ENCODE peak calls at places on chromosomes 6 and 20, in six cellular contexts. One of them, this sample, is unnamed.

GRCh38 chr6:156869986-156870398 is 92.8 kb downstream of the ARID1B start:
- DNase-seq in AG09309: no peak
- DNase-seq in left ventricle myocardium inferior: no peak
- DNase-seq in HFFc6: no peak
- DNase-seq in RWPE1: no peak
- DNase-seq in glutamatergic neuron: no peak
- DNase-seq in this sample: no peak

GRCh38 chr6:144211160-144211559 is 60.8 kb downstream of the STX11 start:
- DNase-seq in HFFc6: peak; percentile 39
- DNase-seq in glutamatergic neuron: no peak
- DNase-seq in left ventricle myocardium inferior: no peak
- DNase-seq in RWPE1: no peak
- DNase-seq in AG09309: no peak
- DNase-seq in this sample: no peak

GRCh38 chr6:131694832-131695426 is 6.3 kb downstream of the OR2A4 start:
- DNase-seq in AG09309: peak; percentile 34
- DNase-seq in glutamatergic neuron: peak; percentile 57
- DNase-seq in RWPE1: peak; percentile 73
- DNase-seq in HFFc6: peak; percentile 61
- DNase-seq in left ventricle myocardium inferior: peak; percentile 20
- DNase-seq in this sample: peak; percentile 62

GRCh38 chr6:158039571-158040050 is 57.9 kb downstream of the SYNJ2 start:
- DNase-seq in left ventricle myocardium inferior: peak; percentile 29
- DNase-seq in RWPE1: no peak
- DNase-seq in glutamatergic neuron: no peak
- DNase-seq in AG09309: no peak
- DNase-seq in HFFc6: no peak
- DNase-seq in this sample: no peak

GRCh38 chr20:35192071-35192872 is 20.4 kb downstream of the PROCR start:
- DNase-seq in glutamatergic neuron: no peak
- DNase-seq in left ventricle myocardium inferior: no peak
- DNase-seq in HFFc6: no peak
- DNase-seq in AG09309: no peak
- DNase-seq in RWPE1: no peak
- DNase-seq in this sample: no peak

GRCh38 chr6:39088331-39088730 is 26.7 kb downstream of the SAYSD1 start:
- DNase-seq in left ventricle myocardium inferior: peak; percentile 36
- DNase-seq in AG09309: peak; percentile 17
- DNase-seq in HFFc6: peak; percentile 57
- DNase-seq in RWPE1: no peak
- DNase-seq in glutamatergic neuron: no peak
- DNase-seq in this sample: no peak

GRCh38 chr6:166258854-166259276 is 49.3 kb downstream of the PRR18 start:
- DNase-seq in AG09309: no peak
- DNase-seq in HFFc6: no peak
- DNase-seq in RWPE1: no peak
- DNase-seq in glutamatergic neuron: no peak
- DNase-seq in left ventricle myocardium inferior: no peak
- DNase-seq in this sample: no peak

GRCh38 chr6:122184260-122184934 is 215.1 kb upstream of the HSF2 start:
- DNase-seq in left ventricle myocardium inferior: no peak
- DNase-seq in glutamatergic neuron: no peak
- DNase-seq in AG09309: peak; percentile 4
- DNase-seq in RWPE1: peak; percentile 15
- DNase-seq in HFFc6: peak; percentile 32
- DNase-seq in this sample: no peak

GRCh38 chr6:25137497-25137896 is 141.7 kb upstream of the CARMIL1 start:
- DNase-seq in left ventricle myocardium inferior: no peak
- DNase-seq in HFFc6: no peak
- DNase-seq in glutamatergic neuron: no peak
- DNase-seq in AG09309: no peak
- DNase-seq in RWPE1: no peak
- DNase-seq in this sample: no peak

GRCh38 chr6:25138697-25139051 is 140.5 kb upstream of the CARMIL1 start:
- DNase-seq in RWPE1: no peak
- DNase-seq in left ventricle myocardium inferior: no peak
- DNase-seq in AG09309: no peak
- DNase-seq in HFFc6: peak; percentile 13
- DNase-seq in glutamatergic neuron: no peak
- DNase-seq in this sample: peak; percentile 29

GRCh38 chr6:25142506-25142905 is 136.7 kb upstream of the CARMIL1 start:
- DNase-seq in glutamatergic neuron: no peak
- DNase-seq in HFFc6: no peak
- DNase-seq in left ventricle myocardium inferior: no peak
- DNase-seq in RWPE1: no peak
- DNase-seq in AG09309: no peak
- DNase-seq in this sample: no peak

GRCh38 chr6:25136879-25137278 is 142.3 kb upstream of the CARMIL1 start:
- DNase-seq in AG09309: no peak
- DNase-seq in left ventricle myocardium inferior: no peak
- DNase-seq in HFFc6: no peak
- DNase-seq in RWPE1: no peak
- DNase-seq in glutamatergic neuron: no peak
- DNase-seq in this sample: no peak

GRCh38 chr6:25138024-25138696 is 141.0 kb upstream of the CARMIL1 start:
- DNase-seq in HFFc6: peak; percentile 77
- DNase-seq in glutamatergic neuron: no peak
- DNase-seq in AG09309: no peak
- DNase-seq in left ventricle myocardium inferior: peak; percentile 38
- DNase-seq in RWPE1: peak; percentile 35
- DNase-seq in this sample: peak; percentile 63
- TF ChIP-seq CTCF in HFFc6: peak; percentile 59
- TF ChIP-seq CTCF in glutamatergic neuron: no peak
- TF ChIP-seq CTCF in AG09309: peak; percentile 46
- TF ChIP-seq CTCF in left ventricle myocardium inferior: peak; percentile 47
- TF ChIP-seq CTCF in RWPE1: peak; percentile 36
- TF ChIP-seq CTCF in this sample: peak; percentile 20

DNA sequence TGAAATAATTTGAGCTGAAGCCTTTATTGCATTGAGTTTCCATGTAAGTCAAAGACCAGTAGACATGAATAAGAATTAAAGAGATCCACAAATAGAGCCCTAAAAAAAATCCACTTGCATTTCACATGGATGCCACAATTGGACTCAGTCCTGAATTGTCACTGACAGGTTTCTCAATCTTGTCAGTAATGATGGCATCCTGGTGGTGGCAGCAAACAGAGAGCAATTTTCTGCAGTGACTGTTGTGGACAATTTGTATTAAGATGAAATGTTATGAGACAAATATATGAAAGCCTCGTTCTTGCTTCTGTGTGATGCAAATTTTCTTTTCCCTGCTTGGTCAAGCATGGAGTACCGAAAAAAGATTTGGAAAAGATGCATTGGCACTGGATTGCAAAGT is 278.9 kb downstream of the SAMD5 start:
- DNase-seq in HFFc6: no peak
- DNase-seq in left ventricle myocardium inferior: no peak
- DNase-seq in AG09309: no peak
- DNase-seq in glutamatergic neuron: no peak
- DNase-seq in RWPE1: no peak
- DNase-seq in this sample: no peak
- TF ChIP-seq CTCF in HFFc6: no peak
- TF ChIP-seq CTCF in left ventricle myocardium inferior: no peak
- TF ChIP-seq CTCF in AG09309: no peak
- TF ChIP-seq CTCF in glutamatergic neuron: no peak
- TF ChIP-seq CTCF in RWPE1: no peak
- TF ChIP-seq CTCF in this sample: no peak

DNA sequence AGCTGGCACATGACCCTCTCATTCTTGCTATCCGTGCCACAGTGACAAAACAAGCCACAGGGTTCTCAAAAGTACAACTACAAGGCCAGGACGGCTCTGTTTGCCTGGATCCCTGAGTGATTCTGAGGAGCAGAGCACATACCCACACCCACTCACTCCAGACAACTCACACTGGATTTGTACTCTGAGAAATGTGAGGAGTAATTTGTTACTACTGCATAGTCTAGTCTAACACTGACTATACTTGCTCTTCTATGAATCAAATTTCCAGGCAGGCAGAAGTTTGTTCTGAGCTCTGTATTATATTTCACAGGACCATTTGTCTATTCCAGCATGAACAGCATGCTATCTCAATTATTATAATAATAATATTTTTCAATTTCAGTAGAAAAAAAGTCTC is 26.7 kb upstream of the SPTLC3 start:
- DNase-seq in RWPE1: no peak
- DNase-seq in glutamatergic neuron: no peak
- DNase-seq in AG09309: no peak
- DNase-seq in HFFc6: no peak
- DNase-seq in left ventricle myocardium inferior: no peak
- DNase-seq in this sample: no peak
- TF ChIP-seq CTCF in RWPE1: no peak
- TF ChIP-seq CTCF in glutamatergic neuron: no peak
- TF ChIP-seq CTCF in AG09309: no peak
- TF ChIP-seq CTCF in HFFc6: no peak
- TF ChIP-seq CTCF in left ventricle myocardium inferior: no peak
- TF ChIP-seq CTCF in this sample: no peak

GRCh38 chr6:292506-293184 is 358 bp downstream of the DUSP22 start:
- DNase-seq in left ventricle myocardium inferior: peak; percentile 75
- DNase-seq in RWPE1: peak; percentile 44
- DNase-seq in glutamatergic neuron: peak; percentile 57
- DNase-seq in AG09309: no peak
- DNase-seq in HFFc6: peak; percentile 29
- DNase-seq in this sample: peak; percentile 88

GRCh38 chr6:291148-291696 is 1.1 kb upstream of the DUSP22 start:
- DNase-seq in left ventricle myocardium inferior: no peak
- DNase-seq in HFFc6: no peak
- DNase-seq in AG09309: no peak
- DNase-seq in glutamatergic neuron: no peak
- DNase-seq in RWPE1: peak; percentile 59
- DNase-seq in this sample: no peak

GRCh38 chr6:291697-292505 is at the start of gene DUSP22:
- DNase-seq in HFFc6: peak; percentile 71
- DNase-seq in RWPE1: peak; percentile 97
- DNase-seq in left ventricle myocardium inferior: peak; percentile 90
- DNase-seq in glutamatergic neuron: peak; percentile 87
- DNase-seq in AG09309: peak; percentile 33
- DNase-seq in this sample: peak; percentile 100

GRCh38 chr6:294656-295565 is 2.6 kb downstream of the DUSP22 start:
- DNase-seq in AG09309: no peak
- DNase-seq in RWPE1: no peak
- DNase-seq in left ventricle myocardium inferior: no peak
- DNase-seq in HFFc6: no peak
- DNase-seq in glutamatergic neuron: no peak
- DNase-seq in this sample: no peak

DNA sequence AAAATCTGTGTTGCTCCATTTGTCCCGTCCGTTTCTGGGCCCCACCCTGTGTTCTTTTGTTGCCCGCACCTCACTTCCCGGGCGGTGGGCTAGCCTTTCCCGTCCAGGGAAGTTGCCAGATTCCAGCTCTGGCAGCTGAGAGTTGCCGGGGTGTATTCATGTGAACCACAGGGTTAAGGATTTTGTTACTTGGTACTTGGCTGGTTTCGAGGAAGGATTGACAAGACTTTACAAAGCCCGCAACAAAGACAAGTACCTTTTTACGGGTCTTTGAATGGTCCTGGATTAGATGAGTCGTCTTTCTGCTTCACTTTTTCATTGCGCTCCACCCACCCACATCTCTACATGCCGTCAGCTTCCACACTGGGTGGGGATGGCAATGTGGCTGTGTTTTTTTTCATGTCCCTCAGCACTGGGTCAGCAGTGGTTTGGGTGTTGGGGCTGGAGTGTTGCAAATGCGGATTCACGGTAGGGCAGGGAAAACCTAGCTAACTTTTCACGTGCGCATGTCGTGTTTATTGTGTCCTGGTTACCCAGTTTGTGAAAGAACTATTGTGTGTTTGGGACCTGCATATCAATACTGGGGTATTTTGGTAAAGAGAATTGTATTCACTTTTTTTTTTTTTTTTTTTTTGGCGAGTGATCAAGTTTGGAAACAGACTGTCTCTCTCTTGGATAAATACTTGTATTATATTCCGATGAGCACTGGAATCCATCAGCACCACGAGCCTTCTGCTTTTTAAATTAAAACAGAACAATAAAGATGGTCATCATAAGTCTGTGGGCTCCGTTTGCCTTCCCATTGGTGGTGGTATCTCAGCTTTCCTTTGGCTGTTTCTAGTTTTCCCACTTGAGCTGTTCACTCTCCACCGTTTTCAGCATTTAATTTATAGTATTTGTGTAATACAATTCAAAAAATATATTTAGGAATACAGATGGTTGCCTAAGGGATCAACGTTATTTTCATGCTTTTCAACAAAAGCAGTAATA is 1.2 kb downstream of the DUSP22 start:
- DNase-seq in AG09309: no peak
- DNase-seq in HFFc6: no peak
- DNase-seq in left ventricle myocardium inferior: no peak
- DNase-seq in glutamatergic neuron: no peak
- DNase-seq in RWPE1: peak; percentile 26
- DNase-seq in this sample: no peak
- TF ChIP-seq CTCF in AG09309: no peak
- TF ChIP-seq CTCF in HFFc6: no peak
- TF ChIP-seq CTCF in left ventricle myocardium inferior: no peak
- TF ChIP-seq CTCF in glutamatergic neuron: no peak
- TF ChIP-seq CTCF in RWPE1: no peak
- TF ChIP-seq CTCF in this sample: no peak

GRCh38 chr6:22732186-22732970 is 163.0 kb downstream of the HDGFL1 start:
- DNase-seq in left ventricle myocardium inferior: no peak
- DNase-seq in glutamatergic neuron: no peak
- DNase-seq in HFFc6: no peak
- DNase-seq in AG09309: no peak
- DNase-seq in RWPE1: no peak
- DNase-seq in this sample: no peak

DNA sequence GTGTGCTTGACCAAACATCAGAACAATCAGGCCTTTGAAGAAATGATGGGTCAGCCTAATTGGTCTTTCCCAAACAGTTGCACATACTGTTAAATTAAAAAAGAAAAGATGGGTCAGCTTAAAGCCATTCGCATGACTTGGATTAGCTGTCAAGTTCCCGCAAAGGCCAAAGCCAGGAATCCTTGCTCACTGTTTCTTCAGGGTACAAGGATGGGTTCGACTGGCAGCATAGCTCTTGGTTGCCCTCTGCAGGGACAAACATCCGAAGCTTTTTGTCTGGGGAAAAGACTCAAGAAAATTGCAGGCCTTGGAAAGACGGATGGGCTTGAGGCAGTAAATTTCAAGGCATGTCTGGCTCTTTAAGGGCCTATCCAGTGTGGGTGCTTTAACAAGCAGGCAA is 168.0 kb downstream of the HDGFL1 start:
- DNase-seq in HFFc6: no peak
- DNase-seq in left ventricle myocardium inferior: no peak
- DNase-seq in RWPE1: no peak
- DNase-seq in glutamatergic neuron: peak; percentile 68
- DNase-seq in AG09309: peak; percentile 13
- DNase-seq in this sample: no peak
- TF ChIP-seq CTCF in HFFc6: peak; percentile 32
- TF ChIP-seq CTCF in left ventricle myocardium inferior: peak; percentile 70
- TF ChIP-seq CTCF in RWPE1: no peak
- TF ChIP-seq CTCF in glutamatergic neuron: peak; percentile 67
- TF ChIP-seq CTCF in AG09309: peak; percentile 75
- TF ChIP-seq CTCF in this sample: no peak

GRCh38 chr20:2387180-2387577 is 6.5 kb downstream of the TGM6 start:
- DNase-seq in left ventricle myocardium inferior: no peak
- DNase-seq in HFFc6: peak; percentile 46
- DNase-seq in glutamatergic neuron: peak; percentile 81
- DNase-seq in AG09309: no peak
- DNase-seq in RWPE1: peak; percentile 65
- DNase-seq in this sample: peak; percentile 60
- TF ChIP-seq CTCF in left ventricle myocardium inferior: peak; percentile 28
- TF ChIP-seq CTCF in HFFc6: peak; percentile 86
- TF ChIP-seq CTCF in glutamatergic neuron: peak; percentile 86
- TF ChIP-seq CTCF in AG09309: peak; percentile 40
- TF ChIP-seq CTCF in RWPE1: peak; percentile 67
- TF ChIP-seq CTCF in this sample: peak; percentile 40

GRCh38 chr20:16749573-16749972 is 1.4 kb downstream of the OTOR start:
- DNase-seq in HFFc6: no peak
- DNase-seq in AG09309: no peak
- DNase-seq in glutamatergic neuron: peak; percentile 56
- DNase-seq in left ventricle myocardium inferior: no peak
- DNase-seq in RWPE1: no peak
- DNase-seq in this sample: no peak
- TF ChIP-seq CTCF in HFFc6: peak; percentile 40
- TF ChIP-seq CTCF in AG09309: peak; percentile 8
- TF ChIP-seq CTCF in glutamatergic neuron: peak; percentile 20
- TF ChIP-seq CTCF in left ventricle myocardium inferior: no peak
- TF ChIP-seq CTCF in RWPE1: no peak
- TF ChIP-seq CTCF in this sample: no peak

This sample was measured in GM10248.